ENCODE peak calls at places on chromosomes 4 and X, in four cellular contexts. One of them, this sample, is unnamed.

GRCh38 chrX:133638285-133638684 is 223.0 kb upstream of the GPC4 start:
- DNase-seq in NCI-H187 treated with DMSO at 0.1 percent for 48 hours: no peak
- DNase-seq in fibroblast of pulmonary artery: no peak
- DNase-seq in stimulated activated CD4-positive, alpha-beta T cell treated with anti-CD3 and anti-CD28 coated beads, Interleukin-4, amount 100 ng/mL, for 48 hours: no peak
- DNase-seq in this sample: no peak

GRCh38 chr4:79673898-79674297 is 265.9 kb upstream of the GK2 start:
- DNase-seq in NCI-H187 treated with DMSO at 0.1 percent for 48 hours: no peak
- DNase-seq in fibroblast of pulmonary artery: no peak
- DNase-seq in stimulated activated CD4-positive, alpha-beta T cell treated with anti-CD3 and anti-CD28 coated beads, Interleukin-4, amount 100 ng/mL, for 48 hours: no peak
- DNase-seq in this sample: no peak

GRCh38 chr4:108834787-108835384 is 72.0 kb upstream of the ETNPPL start:
- DNase-seq in NCI-H187 treated with DMSO at 0.1 percent for 48 hours: no peak
- DNase-seq in fibroblast of pulmonary artery: peak; percentile 71
- DNase-seq in stimulated activated CD4-positive, alpha-beta T cell treated with anti-CD3 and anti-CD28 coated beads, Interleukin-4, amount 100 ng/mL, for 48 hours: no peak
- DNase-seq in this sample: no peak

GRCh38 chr4:113636877-113637276 is 124.7 kb downstream of the CAMK2D start:
- DNase-seq in fibroblast of pulmonary artery: peak; percentile 61
- DNase-seq in NCI-H187 treated with DMSO at 0.1 percent for 48 hours: no peak
- DNase-seq in stimulated activated CD4-positive, alpha-beta T cell treated with anti-CD3 and anti-CD28 coated beads, Interleukin-4, amount 100 ng/mL, for 48 hours: no peak
- DNase-seq in this sample: no peak

GRCh38 chrX:2327423-2327822 is 173.4 kb downstream of the DHRSX start:
- DNase-seq in NCI-H187 treated with DMSO at 0.1 percent for 48 hours: no peak
- DNase-seq in fibroblast of pulmonary artery: no peak
- DNase-seq in stimulated activated CD4-positive, alpha-beta T cell treated with anti-CD3 and anti-CD28 coated beads, Interleukin-4, amount 100 ng/mL, for 48 hours: no peak
- DNase-seq in this sample: no peak

GRCh38 chr4:15912236-15912635 is 26.3 kb downstream of the FGFBP1 start:
- DNase-seq in NCI-H187 treated with DMSO at 0.1 percent for 48 hours: no peak
- DNase-seq in stimulated activated CD4-positive, alpha-beta T cell treated with anti-CD3 and anti-CD28 coated beads, Interleukin-4, amount 100 ng/mL, for 48 hours: no peak
- DNase-seq in fibroblast of pulmonary artery: peak; percentile 10
- DNase-seq in this sample: no peak

GRCh38 chr4:139735381-139736256 is 70.0 kb downstream of the MGST2 start:
- DNase-seq in fibroblast of pulmonary artery: no peak
- DNase-seq in NCI-H187 treated with DMSO at 0.1 percent for 48 hours: no peak
- DNase-seq in stimulated activated CD4-positive, alpha-beta T cell treated with anti-CD3 and anti-CD28 coated beads, Interleukin-4, amount 100 ng/mL, for 48 hours: no peak
- DNase-seq in this sample: peak; percentile 44

GRCh38 chr4:26464420-26465095 is 25.7 kb downstream of the CCKAR start:
- DNase-seq in NCI-H187 treated with DMSO at 0.1 percent for 48 hours: no peak
- DNase-seq in fibroblast of pulmonary artery: no peak
- DNase-seq in stimulated activated CD4-positive, alpha-beta T cell treated with anti-CD3 and anti-CD28 coated beads, Interleukin-4, amount 100 ng/mL, for 48 hours: no peak
- DNase-seq in this sample: no peak

GRCh38 chrX:150715180-150715579 is 22.0 kb downstream of the MTMR1 start:
- DNase-seq in stimulated activated CD4-positive, alpha-beta T cell treated with anti-CD3 and anti-CD28 coated beads, Interleukin-4, amount 100 ng/mL, for 48 hours: no peak
- DNase-seq in NCI-H187 treated with DMSO at 0.1 percent for 48 hours: no peak
- DNase-seq in fibroblast of pulmonary artery: no peak
- DNase-seq in this sample: no peak

GRCh38 chr4:52864816-52865215 is 2.7 kb downstream of the RASL11B start:
- DNase-seq in stimulated activated CD4-positive, alpha-beta T cell treated with anti-CD3 and anti-CD28 coated beads, Interleukin-4, amount 100 ng/mL, for 48 hours: no peak
- DNase-seq in fibroblast of pulmonary artery: peak; percentile 82
- DNase-seq in NCI-H187 treated with DMSO at 0.1 percent for 48 hours: peak; percentile 98
- DNase-seq in this sample: no peak

GRCh38 chr4:151527699-151528098 is 118.7 kb downstream of the FHIP1A start:
- DNase-seq in NCI-H187 treated with DMSO at 0.1 percent for 48 hours: no peak
- DNase-seq in stimulated activated CD4-positive, alpha-beta T cell treated with anti-CD3 and anti-CD28 coated beads, Interleukin-4, amount 100 ng/mL, for 48 hours: no peak
- DNase-seq in fibroblast of pulmonary artery: no peak
- DNase-seq in this sample: no peak

GRCh38 chrX:120144178-120144844 is 14.1 kb upstream of the RHOXF2 start:
- DNase-seq in NCI-H187 treated with DMSO at 0.1 percent for 48 hours: no peak
- DNase-seq in stimulated activated CD4-positive, alpha-beta T cell treated with anti-CD3 and anti-CD28 coated beads, Interleukin-4, amount 100 ng/mL, for 48 hours: no peak
- DNase-seq in fibroblast of pulmonary artery: no peak
- DNase-seq in this sample: no peak

GRCh38 chr4:172871381-172871780 is 297.2 kb upstream of the GALNT7 start:
- DNase-seq in fibroblast of pulmonary artery: no peak
- DNase-seq in stimulated activated CD4-positive, alpha-beta T cell treated with anti-CD3 and anti-CD28 coated beads, Interleukin-4, amount 100 ng/mL, for 48 hours: no peak
- DNase-seq in NCI-H187 treated with DMSO at 0.1 percent for 48 hours: no peak
- DNase-seq in this sample: no peak

GRCh38 chr4:36241771-36242170 is 2.5 kb downstream of the ARAP2 start:
- DNase-seq in NCI-H187 treated with DMSO at 0.1 percent for 48 hours: no peak
- DNase-seq in stimulated activated CD4-positive, alpha-beta T cell treated with anti-CD3 and anti-CD28 coated beads, Interleukin-4, amount 100 ng/mL, for 48 hours: no peak
- DNase-seq in fibroblast of pulmonary artery: no peak
- DNase-seq in this sample: no peak

GRCh38 chrX:21479695-21480280 is 105.6 kb downstream of the CNKSR2 start:
- DNase-seq in NCI-H187 treated with DMSO at 0.1 percent for 48 hours: peak; percentile 20
- DNase-seq in stimulated activated CD4-positive, alpha-beta T cell treated with anti-CD3 and anti-CD28 coated beads, Interleukin-4, amount 100 ng/mL, for 48 hours: no peak
- DNase-seq in fibroblast of pulmonary artery: peak; percentile 74
- DNase-seq in this sample: no peak

GRCh38 chr4:115042496-115042895 is 70.9 kb downstream of the NDST4 start:
- DNase-seq in stimulated activated CD4-positive, alpha-beta T cell treated with anti-CD3 and anti-CD28 coated beads, Interleukin-4, amount 100 ng/mL, for 48 hours: no peak
- DNase-seq in NCI-H187 treated with DMSO at 0.1 percent for 48 hours: no peak
- DNase-seq in fibroblast of pulmonary artery: no peak
- DNase-seq in this sample: no peak

This sample was measured in uterus.